ENCODE peak calls at places on chromosomes 1 and 21, in nine cellular contexts. L, W, P, Q, Y, M, F, D and H are unnamed samples.

GRCh38 chr1:228120351-228121091 is 11.4 kb upstream of the MRPL55 start:
- DNase-seq in L (peak), W (no peak), P (no peak), Q (no peak), Y (no peak), M (no peak), F (no peak), D (no peak), H (no peak)

GRCh38 chr1:92210701-92211100 is 7.0 kb upstream of the C1orf146 start:
- DNase-seq in L (peak), W (peak), P (no peak), Q (no peak), Y (no peak), M (no peak), F (no peak), D (no peak), H (no peak)

GRCh38 chr21:28336299-28336698 is 656.4 kb downstream of the LTN1 start:
- DNase-seq in L (peak), W (peak), P (no peak), Q (peak), Y (peak), M (no peak), F (no peak), D (peak), H (no peak)

GRCh38 chr1:157994704-157995540 is 1.5 kb downstream of the KIRREL1 start:
- DNase-seq in L (peak), W (peak), P (peak), Q (no peak), Y (no peak), M (no peak), F (no peak), D (no peak), H (peak)

GRCh38 chr1:153790282-153790995 is 15.2 kb downstream of the SLC27A3 start:
- DNase-seq in L (peak), W (peak), P (peak), Q (no peak), Y (no peak), M (no peak), F (peak), D (no peak), H (peak)

GRCh38 chr1:10438677-10439163 is 8.5 kb downstream of the CENPS start:
- DNase-seq in L (no peak), W (no peak), P (no peak), Q (no peak), Y (no peak), M (no peak), F (no peak), D (no peak), H (no peak)

GRCh38 chr1:158177705-158178450 is 2.8 kb upstream of the CD1D start:
- DNase-seq in L (peak), W (peak), P (peak), Q (peak), Y (no peak), M (peak), F (peak), D (peak), H (peak)

GRCh38 chr1:24362982-24363614 is 43.9 kb downstream of the GRHL3 start:
- DNase-seq in L (peak), W (peak), P (no peak), Q (peak), Y (peak), M (no peak), F (no peak), D (peak), H (peak)

GRCh38 chr1:54219688-54220003 is 19.7 kb downstream of the MRPL37 start:
- DNase-seq in L (no peak), W (no peak), P (no peak), Q (no peak), Y (no peak), M (no peak), F (no peak), D (no peak), H (no peak)

GRCh38 chr1:77565321-77565720 is 117.1 kb downstream of the ZZZ3 start:
- DNase-seq in L (no peak), W (no peak), P (no peak), Q (no peak), Y (no peak), M (no peak), F (no peak), D (no peak), H (no peak)

GRCh38 chr1:13588946-13589345 is 5.3 kb downstream of the PDPN start:
- DNase-seq in L (no peak), W (no peak), P (no peak), Q (no peak), Y (no peak), M (no peak), F (no peak), D (no peak), H (no peak)

GRCh38 chr1:209428241-209428921 is 155.1 kb upstream of the CAMK1G start:
- DNase-seq in L (no peak), W (no peak), P (peak), Q (no peak), Y (no peak), M (peak), F (no peak), D (no peak), H (no peak)

GRCh38 chr1:236394905-236395779 is 1.1 kb downstream of the EDARADD start:
- DNase-seq in L (peak), W (peak), P (peak), Q (no peak), Y (no peak), M (no peak), F (no peak), D (peak), H (peak)

GRCh38 chr1:227379555-227379892 is 61.2 kb upstream of the CDC42BPA start:
- DNase-seq in L (no peak), W (no peak), P (no peak), Q (no peak), Y (no peak), M (no peak), F (no peak), D (no peak), H (no peak)

GRCh38 chr1:165842363-165843129 is 15.1 kb downstream of the UCK2 start:
- DNase-seq in L (peak), W (peak), P (no peak), Q (no peak), Y (peak), M (no peak), F (no peak), D (no peak), H (no peak)